ENCODE peak calls at places on chromosomes 2 and 18, in six cellular contexts. Z is cardiac fibroblast, C is HFF-Myc, G is adipocyte, Y is fibroblast of pulmonary artery, K is esophagus squamous epithelium. A is an unnamed sample.

GRCh38 chr18:33821503-33821902 is 243.5 kb downstream of the ASXL3 start:
- DNase-seq in Z (peak), C (no peak), G (peak), Y (peak), K (no peak), A (no peak)

GRCh38 chr2:39837856-39838453 is 58.9 kb upstream of the THUMPD2 start:
- DNase-seq in Z (peak), C (no peak), G (peak), Y (peak), K (no peak), A (peak)

GRCh38 chr18:76913583-76913982 is 91.2 kb downstream of the ZNF236 start:
- DNase-seq in Z (no peak), C (no peak), G (no peak), Y (no peak), K (no peak), A (no peak)

GRCh38 chr18:49061906-49062831 is 111.4 kb upstream of the SMAD7 start:
- DNase-seq in Z (no peak), C (no peak), G (no peak), Y (no peak), K (no peak), A (no peak)

GRCh38 chr2:156464106-156464505 is 27.9 kb downstream of the GPD2 start:
- DNase-seq in Z (no peak), C (no peak), G (peak), Y (no peak), K (no peak), A (no peak)

GRCh38 chr2:139271149-139271548 is 491.0 kb upstream of the NXPH2 start:
- DNase-seq in Z (no peak), C (no peak), G (no peak), Y (no peak), K (no peak), A (no peak)

GRCh38 chr2:171688129-171688465 is 828 bp downstream of the DYNC1I2 start:
- DNase-seq in Z (peak), C (no peak), G (peak), Y (peak), K (no peak), A (no peak)

GRCh38 chr2:27308359-27308875 is at the start of gene UCN:
- DNase-seq in Z (peak), C (no peak), G (peak), Y (peak), K (no peak), A (no peak)

GRCh38 chr2:100416939-100417744 is at the start of gene CHST10:
- DNase-seq in Z (peak), C (no peak), G (peak), Y (peak), K (no peak), A (no peak)

GRCh38 chr2:196131949-196132925 is 39.1 kb downstream of the STK17B start:
- DNase-seq in Z (peak), C (no peak), G (no peak), Y (no peak), K (no peak), A (no peak)

GRCh38 chr2:167940361-167940744 is 307.0 kb downstream of the STK39 start:
- DNase-seq in Z (no peak), C (no peak), G (peak), Y (no peak), K (no peak), A (no peak)

GRCh38 chr18:55265916-55266488 is 306.7 kb upstream of the CCDC68 start:
- DNase-seq in Z (peak), C (peak), G (no peak), Y (peak), K (no peak), A (no peak)

GRCh38 chr2:197538412-197538811 is 22.5 kb downstream of the MOB4 start:
- DNase-seq in Z (peak), C (no peak), G (no peak), Y (peak), K (no peak), A (no peak)

GRCh38 chr2:37325625-37326071 is 1.0 kb upstream of the PRKD3 start:
- DNase-seq in Z (no peak), C (no peak), G (no peak), Y (no peak), K (no peak), A (no peak)

DNA sequence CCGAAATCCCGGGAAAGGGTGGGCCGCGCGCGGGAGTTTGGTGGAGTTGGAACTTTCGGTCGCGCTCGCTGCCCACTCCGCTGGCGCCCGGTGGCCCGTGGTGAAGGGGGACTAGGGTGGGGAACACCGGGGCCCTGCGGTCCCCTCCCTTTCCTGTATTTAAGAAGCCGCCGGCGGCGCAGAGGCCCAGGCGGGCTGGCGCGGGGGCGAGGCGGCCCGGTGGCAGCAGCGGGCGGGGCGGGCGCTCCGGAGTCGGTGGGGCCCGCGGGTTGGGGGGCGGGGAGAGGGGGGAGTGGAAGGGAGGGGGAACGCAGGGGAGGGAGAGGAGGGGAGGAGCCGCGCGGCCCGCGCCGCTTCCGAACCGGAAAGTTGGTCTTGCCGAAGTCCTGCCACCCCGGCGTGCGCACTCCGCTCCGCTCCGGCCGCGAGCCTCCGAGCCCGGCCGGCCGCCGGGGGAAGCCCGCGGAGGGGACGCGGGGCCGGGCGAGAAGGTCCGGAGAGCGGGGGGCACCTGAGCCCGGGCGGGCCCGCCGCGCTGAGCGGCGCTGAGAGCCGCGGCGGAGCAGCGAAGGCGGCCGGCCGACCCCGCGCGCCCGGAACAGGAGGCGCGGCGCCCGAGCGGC is 449 bp upstream of the SALL3 start:
- DNase-seq in Z (no peak), C (no peak), G (no peak), Y (peak), K (no peak), A (no peak)
- H3K4me3 ChIP-seq in Z (no peak), C (no peak), G (no peak), Y (no peak), K (no peak), A (no peak)

GRCh38 chr2:11903085-11903484 is 156.7 kb downstream of the LPIN1 start:
- DNase-seq in Z (no peak), C (no peak), G (no peak), Y (no peak), K (no peak), A (no peak)
- H3K4me3 ChIP-seq in Z (no peak), C (no peak), G (no peak), Y (no peak), K (no peak), A (no peak)

GRCh38 chr2:104844813-104845551 is 8.9 kb upstream of the POU3F3 start:
- DNase-seq in Z (no peak), C (no peak), G (no peak), Y (no peak), K (no peak), A (no peak)
- H3K4me3 ChIP-seq in Z (no peak), C (no peak), G (no peak), Y (no peak), K (no peak), A (no peak)

GRCh38 chr2:187988348-187988747 is 303.3 kb upstream of the GULP1 start:
- DNase-seq in Z (no peak), C (no peak), G (no peak), Y (no peak), K (no peak), A (no peak)

GRCh38 chr2:187986392-187987105 is 305.1 kb upstream of the GULP1 start:
- DNase-seq in Z (peak), C (no peak), G (peak), Y (peak), K (no peak), A (peak)

GRCh38 chr2:187982668-187983067 is 309.0 kb upstream of the GULP1 start:
- DNase-seq in Z (peak), C (no peak), G (peak), Y (peak), K (no peak), A (peak)

GRCh38 chr2:187985195-187985594 is 306.5 kb upstream of the GULP1 start:
- DNase-seq in Z (no peak), C (no peak), G (no peak), Y (no peak), K (no peak), A (no peak)

GRCh38 chr2:187985923-187986322 is 305.8 kb upstream of the GULP1 start:
- DNase-seq in Z (peak), C (no peak), G (peak), Y (peak), K (no peak), A (no peak)
- H3K4me3 ChIP-seq in Z (no peak), C (no peak), G (no peak), Y (no peak), K (no peak), A (no peak)

GRCh38 chr2:239366740-239367139 is 34.1 kb downstream of the HDAC4 start:
- DNase-seq in Z (no peak), C (no peak), G (no peak), Y (no peak), K (no peak), A (no peak)

GRCh38 chr2:239365071-239365781 is 35.6 kb downstream of the HDAC4 start:
- DNase-seq in Z (no peak), C (no peak), G (no peak), Y (no peak), K (no peak), A (no peak)

GRCh38 chr2:239362497-239362896 is 38.3 kb downstream of the HDAC4 start:
- DNase-seq in Z (no peak), C (no peak), G (no peak), Y (no peak), K (no peak), A (no peak)

GRCh38 chr2:239365782-239366435 is 34.9 kb downstream of the HDAC4 start:
- DNase-seq in Z (no peak), C (no peak), G (no peak), Y (no peak), K (no peak), A (no peak)

DNA sequence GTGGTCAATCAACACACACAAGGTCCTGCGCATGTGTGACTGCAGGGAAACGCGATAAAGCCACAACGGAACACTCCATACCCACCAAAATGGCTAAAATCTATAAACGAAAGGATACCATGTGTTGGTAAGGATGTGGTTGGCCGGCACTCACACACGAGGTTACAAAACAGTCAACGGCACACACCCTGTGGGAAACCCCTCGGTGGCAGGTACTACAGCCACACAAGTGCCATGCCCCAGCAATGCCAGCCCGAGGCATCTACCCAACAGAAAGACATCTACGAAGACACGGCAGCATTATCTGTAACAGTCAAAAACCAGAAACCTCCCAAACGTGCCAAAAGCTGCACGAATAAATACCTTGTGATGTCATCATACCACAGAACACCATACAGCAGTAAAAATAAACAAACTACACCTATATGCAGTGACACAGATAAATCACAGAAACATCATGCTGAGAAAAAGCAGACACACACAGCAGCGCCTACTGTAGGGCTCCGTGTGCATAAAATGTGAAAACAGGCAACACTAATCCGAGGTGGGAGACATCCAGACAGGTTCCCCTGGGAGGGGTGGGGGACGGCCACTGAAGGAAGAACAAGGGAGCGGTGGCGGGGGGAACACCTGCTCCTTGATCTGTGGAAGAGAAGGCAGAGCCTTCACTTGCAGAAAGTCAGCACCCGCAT is 36.7 kb downstream of the HDAC4 start:
- DNase-seq in Z (no peak), C (no peak), G (no peak), Y (no peak), K (no peak), A (no peak)
- H3K4me3 ChIP-seq in Z (no peak), C (no peak), G (no peak), Y (no peak), K (no peak), A (peak)